ENCODE peak calls at places on chromosomes 1 and 21, in nine cellular contexts. A, R, N, E, H, Z, K, I and U are unnamed samples. For H3K9me3, the result is how much of the 10 kb centered on the place peaks cover.

GRCh38 chr1:241048558-241048957 is 308.4 kb downstream of the RGS7 start:
- DNase-seq in A (no peak), R (no peak), N (no peak), E (no peak), H (no peak), Z (no peak), K (no peak), I (no peak), U (no peak)

GRCh38 chr1:115314765-115315164 is 23.3 kb downstream of the NGF start:
- DNase-seq in A (no peak), R (no peak), N (no peak), E (peak), H (no peak), Z (no peak), K (no peak), I (peak), U (no peak)

GRCh38 chr1:107599220-107599619 is 365.8 kb downstream of the VAV3 start:
- DNase-seq in A (no peak), R (no peak), N (no peak), E (no peak), H (no peak), Z (no peak), K (no peak), I (no peak), U (no peak)

GRCh38 chr21:42986125-42986783 is 11.9 kb downstream of the PKNOX1 start:
- DNase-seq in A (no peak), R (no peak), N (peak), E (no peak), H (no peak), Z (no peak), K (no peak), I (no peak), U (no peak)

GRCh38 chr1:43044572-43045361 is 86.1 kb upstream of the SLC2A1 start:
- DNase-seq in A (no peak), R (no peak), N (no peak), E (no peak), H (no peak), Z (no peak), K (no peak), I (no peak), U (no peak)

GRCh38 chr1:17375651-17376050 is 3.7 kb downstream of the PADI6 start:
- DNase-seq in A (no peak), R (no peak), N (no peak), E (no peak), H (no peak), Z (no peak), K (no peak), I (no peak), U (no peak)

GRCh38 chr1:24074817-24075725 is 36.9 kb downstream of the MYOM3 start:
- DNase-seq in A (no peak), R (no peak), N (peak), E (no peak), H (no peak), Z (no peak), K (no peak), I (no peak), U (no peak)

GRCh38 chr21:46155514-46156377 is at the start of gene FTCD:
- DNase-seq in A (peak), R (no peak), N (peak), E (no peak), H (no peak), Z (no peak), K (peak), I (no peak), U (no peak)

GRCh38 chr1:172719694-172720138 is 60.8 kb downstream of the FASLG start:
- DNase-seq in A (no peak), R (peak), N (no peak), E (no peak), H (peak), Z (peak), K (no peak), I (peak), U (no peak)

GRCh38 chr1:9861371-9861770 is 37.6 kb upstream of the CLSTN1 start:
- DNase-seq in A (no peak), R (no peak), N (no peak), E (no peak), H (no peak), Z (no peak), K (no peak), I (no peak), U (no peak)

GRCh38 chr1:63915121-63915520 is 141.3 kb downstream of the ROR1 start:
- DNase-seq in A (no peak), R (no peak), N (no peak), E (no peak), H (no peak), Z (no peak), K (no peak), I (peak), U (no peak)

GRCh38 chr1:35931424-35932157 is 686 bp downstream of the AGO3 start:
- DNase-seq in A (peak), R (peak), N (no peak), E (no peak), H (no peak), Z (no peak), K (no peak), I (peak), U (peak)

GRCh38 chr1:214044438-214045214 is 56.9 kb downstream of the PROX1 start:
- DNase-seq in A (no peak), R (no peak), N (no peak), E (no peak), H (no peak), Z (no peak), K (no peak), I (no peak), U (no peak)

GRCh38 chr1:62110198-62110817 is 84.3 kb upstream of the L1TD1 start:
- DNase-seq in A (no peak), R (peak), N (no peak), E (no peak), H (no peak), Z (no peak), K (no peak), I (no peak), U (no peak)

GRCh38 chr21:37469441-37469840 is 102.9 kb downstream of the DYRK1A start:
- DNase-seq in A (no peak), R (no peak), N (no peak), E (no peak), H (no peak), Z (no peak), K (no peak), I (no peak), U (no peak)
- H3K9me3 ChIP-seq in A (under half), R (under half), N (under half), E (under half), H (under half), Z (under half), K (under half), I (under half), U (under half)

DNA sequence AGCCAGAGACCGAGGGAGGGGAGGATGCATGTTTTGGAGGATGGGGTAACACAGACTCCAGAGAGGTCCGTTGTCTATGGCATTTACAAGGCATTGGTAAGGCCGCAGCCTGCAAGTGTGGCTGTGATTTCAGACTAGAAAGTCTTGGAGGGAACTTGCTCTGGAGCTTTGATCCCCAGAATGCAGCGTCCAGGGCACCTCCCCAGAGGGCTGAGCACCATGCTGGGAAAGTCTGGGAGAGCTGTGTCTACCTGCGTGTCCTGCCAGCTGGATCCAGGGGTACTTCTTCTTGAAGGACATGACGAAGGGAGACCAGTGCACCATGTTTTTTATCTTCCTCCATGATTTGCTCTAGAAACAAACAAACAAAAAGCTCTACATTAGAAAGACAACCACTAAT is 90.7 kb downstream of the ITPKB start:
- DNase-seq in A (no peak), R (no peak), N (no peak), E (no peak), H (no peak), Z (no peak), K (no peak), I (no peak), U (no peak)
- H3K4me3 ChIP-seq in A (no peak), R (no peak), N (no peak), E (no peak), H (no peak), Z (no peak), K (no peak), I (no peak), U (no peak)

DNA sequence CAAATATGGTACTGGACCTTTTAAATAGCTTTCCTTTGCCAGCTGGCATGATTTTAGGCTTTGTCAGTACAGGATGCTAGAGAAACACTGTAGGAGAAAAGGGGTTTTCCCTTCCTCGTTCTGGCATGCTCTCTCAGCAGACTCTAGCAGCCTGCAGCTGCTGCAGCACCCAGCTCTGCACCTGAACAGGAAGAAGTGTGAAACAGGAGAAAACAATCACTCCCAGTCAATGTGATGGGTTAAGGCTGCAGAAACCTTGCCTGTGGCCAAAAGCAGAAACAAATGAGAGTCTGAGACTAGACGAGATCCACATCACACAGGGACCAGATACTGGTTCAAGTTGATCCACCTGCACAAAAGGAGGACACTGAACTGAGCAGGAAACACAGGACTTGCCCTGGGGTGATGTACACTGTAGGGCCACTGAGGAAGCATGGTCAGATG is 21.2 kb downstream of the OVGP1 start:
- DNase-seq in A (peak), R (no peak), N (no peak), E (no peak), H (no peak), Z (no peak), K (no peak), I (peak), U (peak)
- H3K27ac ChIP-seq in A (no peak), R (no peak), N (no peak), E (peak), H (no peak), Z (no peak), K (no peak), I (no peak), U (no peak)

GRCh38 chr1:4395676-4396075 is 258.7 kb upstream of the AJAP1 start:
- DNase-seq in A (no peak), R (no peak), N (no peak), E (no peak), H (no peak), Z (no peak), K (no peak), I (no peak), U (no peak)

GRCh38 chr1:4396571-4396970 is 257.8 kb upstream of the AJAP1 start:
- DNase-seq in A (no peak), R (no peak), N (no peak), E (no peak), H (no peak), Z (no peak), K (no peak), I (no peak), U (no peak)

GRCh38 chr1:4397196-4397595 is 257.2 kb upstream of the AJAP1 start:
- DNase-seq in A (no peak), R (no peak), N (no peak), E (no peak), H (no peak), Z (no peak), K (no peak), I (no peak), U (no peak)

GRCh38 chr1:4394366-4394765 is 260.0 kb upstream of the AJAP1 start:
- DNase-seq in A (no peak), R (no peak), N (no peak), E (no peak), H (no peak), Z (no peak), K (no peak), I (no peak), U (no peak)

GRCh38 chr1:4395158-4395557 is 259.3 kb upstream of the AJAP1 start:
- DNase-seq in A (no peak), R (no peak), N (no peak), E (no peak), H (no peak), Z (no peak), K (no peak), I (no peak), U (no peak)
- H3K9me3 ChIP-seq in A (under half), R (under half), N (under half), E (half or more), H (under half), Z (under half), K (under half), I (under half), U (under half)

DNA sequence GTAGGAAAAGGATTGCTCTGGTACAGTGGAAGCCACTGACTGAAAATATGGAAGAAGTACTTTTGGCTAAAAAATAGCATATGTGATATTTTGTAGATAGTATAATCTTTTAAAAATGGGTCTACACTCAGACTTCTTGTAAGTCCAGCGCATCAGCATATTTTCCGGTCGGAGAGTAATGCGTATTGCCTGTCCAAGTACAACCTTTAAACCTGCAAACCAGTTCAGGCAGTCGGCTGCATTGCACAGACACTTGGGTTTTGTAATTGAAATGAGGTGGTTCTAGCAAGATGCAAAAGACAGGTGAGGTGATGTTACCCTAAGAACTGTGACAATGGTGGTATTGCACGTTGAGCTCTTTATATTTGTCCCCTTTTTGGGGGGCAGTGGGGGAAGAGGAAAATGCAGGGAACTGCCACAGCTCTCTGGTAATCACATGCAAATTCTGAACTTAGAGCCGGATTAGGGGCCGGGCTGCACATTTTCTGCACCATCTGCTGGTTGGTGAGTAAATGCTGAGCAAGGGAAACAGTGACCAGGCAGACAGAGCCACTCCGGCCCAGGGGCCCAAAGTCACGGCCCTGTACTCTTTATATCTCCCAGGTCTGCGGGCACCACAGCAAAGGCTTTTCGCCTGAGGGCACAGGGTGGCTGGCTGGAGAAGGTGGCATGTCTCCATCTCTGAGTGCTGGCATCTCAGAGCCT is 2.3 kb downstream of the GPR137B start:
- DNase-seq in A (no peak), R (no peak), N (no peak), E (no peak), H (no peak), Z (no peak), K (no peak), I (peak), U (no peak)
- H3K4me3 ChIP-seq in A (peak), R (peak), N (peak), E (peak), H (no peak), Z (no peak), K (no peak), I (no peak), U (no peak)

DNA sequence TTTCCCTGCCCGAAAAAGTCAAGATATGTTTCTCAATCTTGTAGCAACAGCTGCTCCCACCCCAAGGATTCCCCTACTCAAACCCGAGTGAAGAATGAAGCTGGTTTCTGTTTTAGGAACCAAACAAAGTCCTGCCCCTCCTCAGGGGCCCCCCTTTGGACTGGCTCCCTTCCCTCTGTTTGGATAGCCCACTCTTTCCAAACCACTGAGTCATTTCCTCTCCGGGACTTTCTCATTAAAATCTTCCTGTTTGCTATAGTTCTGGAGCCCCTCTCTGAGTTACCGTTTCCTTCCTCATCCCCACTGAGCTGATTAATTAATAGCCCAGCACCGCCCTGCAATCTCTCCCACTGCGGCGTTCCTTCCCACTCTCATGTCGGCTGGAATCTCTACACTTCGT is 101.0 kb downstream of the TSEN15 start:
- DNase-seq in A (peak), R (no peak), N (no peak), E (no peak), H (no peak), Z (no peak), K (no peak), I (peak), U (no peak)
- H3K27ac ChIP-seq in A (peak), R (peak), N (peak), E (peak), H (no peak), Z (no peak), K (peak), I (peak), U (no peak)

GRCh38 chr1:181159451-181160151 is 71.1 kb downstream of the IER5 start:
- DNase-seq in A (peak), R (no peak), N (no peak), E (no peak), H (no peak), Z (no peak), K (peak), I (peak), U (peak)
- H3K9me3 ChIP-seq in A (under half), R (under half), N (under half), E (under half), H (under half), Z (under half), K (under half), I (under half), U (under half)

DNA sequence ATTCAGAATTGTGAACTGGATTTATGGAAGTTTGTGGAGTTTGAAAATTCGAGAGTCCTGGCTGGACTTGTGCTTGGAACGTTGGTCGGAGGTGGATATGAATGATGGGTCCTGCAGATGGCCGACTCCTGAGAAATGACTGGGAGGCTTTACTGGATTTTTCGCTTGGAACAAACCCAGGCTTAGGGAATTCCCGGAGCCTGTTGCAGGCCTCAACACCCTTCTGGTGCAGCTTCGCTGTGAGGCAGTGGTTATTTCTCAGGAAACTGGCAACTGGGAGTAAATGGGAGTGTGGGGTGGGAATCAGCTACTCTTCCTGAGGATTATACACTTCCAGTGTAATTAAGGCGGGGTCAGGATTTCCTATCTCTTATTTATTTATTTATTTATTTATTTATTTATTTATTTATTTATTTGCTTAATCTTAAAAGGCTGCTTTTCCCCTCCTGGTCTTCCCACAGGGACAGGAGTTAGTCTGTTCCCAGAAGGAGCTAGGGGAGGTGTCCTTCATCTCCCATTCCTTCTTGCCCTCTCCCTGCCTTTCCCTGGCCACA is 21.1 kb downstream of the MAPKAPK2 start:
- DNase-seq in A (no peak), R (no peak), N (no peak), E (no peak), H (no peak), Z (no peak), K (no peak), I (no peak), U (no peak)
- H3K4me3 ChIP-seq in A (no peak), R (no peak), N (no peak), E (no peak), H (no peak), Z (no peak), K (no peak), I (no peak), U (no peak)